ENCODE peak calls at places on chromosomes 5 and 9, in four cellular contexts. F, J, K and D are unnamed samples. For H3K9me3, the result is how much of the 10 kb centered on the place peaks cover.

GRCh38 chr9:29212590-29213373 is 1639.5 kb upstream of the C9orf72 start:
- DNase-seq in F (no peak), J (peak), K (peak), D (no peak)

GRCh38 chr5:18380729-18381362 is 746.6 kb downstream of the TAF11L14 start:
- DNase-seq in F (no peak), J (no peak), K (no peak), D (no peak)

GRCh38 chr5:125023673-125024072 is 277.2 kb upstream of the ZNF608 start:
- DNase-seq in F (no peak), J (no peak), K (no peak), D (no peak)

GRCh38 chr5:179732918-179733763 is 519 bp downstream of the MAML1 start:
- DNase-seq in F (peak), J (peak), K (peak), D (peak)

GRCh38 chr9:104094534-104095020 is 468 bp downstream of the SMC2 start:
- DNase-seq in F (no peak), J (no peak), K (no peak), D (no peak)

GRCh38 chr5:100890514-100891008 is 12.5 kb downstream of the ST8SIA4 start:
- DNase-seq in F (no peak), J (no peak), K (no peak), D (no peak)

GRCh38 chr5:68548959-68549676 is 333.6 kb downstream of the PIK3R1 start:
- DNase-seq in F (no peak), J (peak), K (no peak), D (no peak)

GRCh38 chr5:170184007-170184687 is 48.6 kb upstream of the C5orf58 start:
- DNase-seq in F (peak), J (peak), K (peak), D (no peak)

GRCh38 chr5:9782806-9783560 is 152.8 kb upstream of the TAS2R1 start:
- DNase-seq in F (no peak), J (no peak), K (no peak), D (no peak)

GRCh38 chr5:55160493-55161209 is 680 bp downstream of the GPX8 start:
- DNase-seq in F (peak), J (peak), K (no peak), D (no peak)

GRCh38 chr9:109238677-109239076 is 71.6 kb upstream of the FRRS1L start:
- DNase-seq in F (no peak), J (no peak), K (no peak), D (no peak)

GRCh38 chr5:16899171-16899570 is 36.9 kb downstream of the MYO10 start:
- DNase-seq in F (no peak), J (no peak), K (no peak), D (no peak)

GRCh38 chr9:7139886-7140285 is 382.1 kb downstream of the KDM4C start:
- DNase-seq in F (no peak), J (no peak), K (no peak), D (no peak)

GRCh38 chr9:20835364-20836286 is 151.6 kb downstream of the FOCAD start:
- DNase-seq in F (no peak), J (no peak), K (no peak), D (no peak)

GRCh38 chr5:56508249-56508648 is 275.1 kb upstream of the ANKRD55 start:
- DNase-seq in F (no peak), J (no peak), K (no peak), D (no peak)

GRCh38 chr9:5578018-5578697 is 50.7 kb upstream of the RIC1 start:
- DNase-seq in F (no peak), J (no peak), K (no peak), D (no peak)

GRCh38 chr9:79196606-79197005 is 375.2 kb upstream of the TLE4 start:
- DNase-seq in F (no peak), J (no peak), K (no peak), D (no peak)

GRCh38 chr5:73625314-73625904 is 587 bp upstream of the ARHGEF28 start:
- DNase-seq in F (no peak), J (no peak), K (no peak), D (no peak)

GRCh38 chr9:91273853-91274552 is 87.7 kb downstream of the AUH start:
- DNase-seq in F (no peak), J (no peak), K (no peak), D (no peak)

GRCh38 chr9:7974335-7975005 is 174.9 kb upstream of the DMAC1 start:
- DNase-seq in F (no peak), J (no peak), K (no peak), D (no peak)

GRCh38 chr5:53069626-53070025 is 39.9 kb downstream of the MOCS2 start:
- DNase-seq in F (no peak), J (no peak), K (no peak), D (no peak)

GRCh38 chr9:757246-757881 is 84.1 kb upstream of the DMRT1 start:
- DNase-seq in F (peak), J (no peak), K (peak), D (no peak)

GRCh38 chr9:98929866-98930265 is 13.8 kb upstream of the COL15A1 start:
- DNase-seq in F (peak), J (no peak), K (no peak), D (no peak)

GRCh38 chr5:100827481-100827889 is 75.6 kb downstream of the ST8SIA4 start:
- DNase-seq in F (peak), J (no peak), K (no peak), D (no peak)

GRCh38 chr9:136808781-136809158 is 1.0 kb downstream of the RABL6 start:
- DNase-seq in F (no peak), J (no peak), K (no peak), D (no peak)

GRCh38 chr5:146440870-146441495 is 6.2 kb upstream of the TCERG1 start:
- DNase-seq in F (no peak), J (no peak), K (no peak), D (no peak)

GRCh38 chr9:137050570-137050969 is 3.3 kb downstream of the ENTPD2 start:
- DNase-seq in F (no peak), J (no peak), K (no peak), D (no peak)

GRCh38 chr9:127174386-127175318 is 52.2 kb upstream of the ANGPTL2 start:
- DNase-seq in F (no peak), J (no peak), K (no peak), D (no peak)

GRCh38 chr9:79287152-79287766 is 284.5 kb upstream of the TLE4 start:
- DNase-seq in F (no peak), J (no peak), K (no peak), D (no peak)

GRCh38 chr5:72951850-72952468 is 3.9 kb upstream of the FCHO2 start:
- DNase-seq in F (no peak), J (no peak), K (no peak), D (no peak)

GRCh38 chr9:77864096-77864889 is 167.3 kb downstream of the GNAQ start:
- DNase-seq in F (no peak), J (peak), K (no peak), D (no peak)

GRCh38 chr9:121308765-121309164 is 40.8 kb downstream of the GSN start:
- DNase-seq in F (peak), J (no peak), K (no peak), D (no peak)

GRCh38 chr5:180798193-180798592 is 4.4 kb downstream of the MGAT1 start:
- DNase-seq in F (no peak), J (no peak), K (no peak), D (no peak)

GRCh38 chr5:151280443-151280842 is 23.1 kb downstream of the SLC36A3 start:
- DNase-seq in F (no peak), J (no peak), K (no peak), D (no peak)

GRCh38 chr9:136239963-136240330 is 5.7 kb downstream of the QSOX2 start:
- DNase-seq in F (no peak), J (no peak), K (no peak), D (no peak)

GRCh38 chr9:73089304-73089985 is 62.2 kb upstream of the ANXA1 start:
- DNase-seq in F (no peak), J (no peak), K (no peak), D (no peak)

GRCh38 chr5:138282918-138283742 is 8.7 kb upstream of the GFRA3 start:
- DNase-seq in F (peak), J (peak), K (peak), D (no peak)

GRCh38 chr9:5442400-5443011 is 4.8 kb upstream of the PLGRKT start:
- DNase-seq in F (no peak), J (no peak), K (peak), D (no peak)

GRCh38 chr5:171541380-171541779 is 121.9 kb downstream of the FGF18 start:
- DNase-seq in F (no peak), J (no peak), K (no peak), D (no peak)

GRCh38 chr9:125749287-125749935 is 2.2 kb downstream of the PBX3 start:
- DNase-seq in F (no peak), J (no peak), K (no peak), D (no peak)

GRCh38 chr5:37851305-37851704 is 11.5 kb upstream of the GDNF start:
- DNase-seq in F (no peak), J (no peak), K (no peak), D (no peak)

GRCh38 chr5:37857696-37858095 is 17.9 kb upstream of the GDNF start:
- DNase-seq in F (no peak), J (no peak), K (no peak), D (no peak)

GRCh38 chr5:37858250-37858649 is 18.4 kb upstream of the GDNF start:
- DNase-seq in F (no peak), J (no peak), K (no peak), D (no peak)

GRCh38 chr5:37859805-37860204 is 20.0 kb upstream of the GDNF start:
- DNase-seq in F (no peak), J (no peak), K (no peak), D (no peak)

DNA sequence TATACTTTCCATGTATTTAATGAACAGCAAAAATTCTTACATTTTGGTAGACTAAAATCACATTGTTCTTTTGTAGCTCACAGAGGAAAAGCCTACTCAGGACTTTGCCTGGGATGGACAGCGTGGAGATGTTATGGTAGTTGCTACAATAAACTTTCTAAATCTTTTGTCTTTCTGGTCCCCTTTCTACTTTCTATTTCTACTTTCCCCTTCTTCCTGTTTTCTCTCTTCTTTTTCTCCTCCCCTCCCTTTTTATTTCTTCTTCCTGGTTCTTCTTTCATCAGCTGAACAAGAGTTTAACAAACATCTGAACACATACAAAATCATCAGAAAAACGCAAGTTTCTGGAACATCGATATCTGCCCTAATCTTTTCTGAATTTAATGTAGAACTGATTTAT is 15.6 kb upstream of the GDNF start:
- DNase-seq in F (no peak), J (no peak), K (no peak), D (no peak)
- H3K9me3 ChIP-seq in F (under half), J (under half), K (under half), D (under half)

DNA sequence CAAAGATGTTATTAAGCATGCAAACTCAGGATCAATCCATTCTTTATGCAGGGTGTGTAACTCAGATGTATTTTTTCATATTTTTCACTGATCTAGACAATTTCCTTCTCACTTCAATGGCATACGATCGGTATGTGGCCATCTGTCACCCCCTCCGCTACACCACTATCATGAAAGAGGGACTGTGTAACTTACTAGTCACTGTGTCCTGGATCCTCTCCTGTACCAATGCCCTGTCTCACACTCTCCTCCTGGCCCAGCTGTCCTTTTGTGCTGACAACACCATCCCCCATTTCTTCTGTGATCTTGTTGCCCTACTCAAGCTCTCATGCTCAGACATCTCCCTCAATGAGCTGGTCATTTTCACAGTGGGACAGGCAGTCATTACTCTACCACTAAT is 435 bp downstream of the OR1J4 start:
- DNase-seq in F (no peak), J (no peak), K (no peak), D (no peak)
- H3K9me3 ChIP-seq in F (under half), J (under half), K (under half), D (under half)

GRCh38 chr9:116669296-116669695 is 17.8 kb upstream of the TRIM32 start:
- DNase-seq in F (no peak), J (no peak), K (no peak), D (no peak)

GRCh38 chr9:116674210-116674980 is 12.7 kb upstream of the TRIM32 start:
- DNase-seq in F (no peak), J (no peak), K (no peak), D (no peak)

GRCh38 chr9:116673375-116673774 is 13.7 kb upstream of the TRIM32 start:
- DNase-seq in F (no peak), J (no peak), K (no peak), D (no peak)

DNA sequence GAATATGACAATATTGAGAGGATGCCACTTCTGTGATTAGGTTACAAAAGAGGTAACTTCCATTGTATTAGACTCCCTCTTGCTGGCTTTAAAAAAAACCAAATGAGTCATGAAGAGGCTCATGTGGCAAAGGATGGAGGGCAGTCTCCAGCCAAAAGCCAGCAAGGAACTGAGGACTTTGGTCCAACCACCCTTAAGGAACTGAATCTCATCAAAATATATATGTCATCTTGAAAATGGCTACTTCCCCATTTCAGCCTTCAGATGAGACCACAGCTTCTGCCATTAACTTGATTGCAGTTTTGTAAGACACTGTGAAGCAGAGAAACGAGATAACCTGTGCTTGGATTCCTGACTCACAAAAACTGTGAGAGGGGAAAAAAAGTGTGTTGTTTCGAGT is 15.5 kb upstream of the TRIM32 start:
- DNase-seq in F (no peak), J (no peak), K (no peak), D (no peak)
- H3K9me3 ChIP-seq in F (under half), J (under half), K (under half), D (under half)

DNA sequence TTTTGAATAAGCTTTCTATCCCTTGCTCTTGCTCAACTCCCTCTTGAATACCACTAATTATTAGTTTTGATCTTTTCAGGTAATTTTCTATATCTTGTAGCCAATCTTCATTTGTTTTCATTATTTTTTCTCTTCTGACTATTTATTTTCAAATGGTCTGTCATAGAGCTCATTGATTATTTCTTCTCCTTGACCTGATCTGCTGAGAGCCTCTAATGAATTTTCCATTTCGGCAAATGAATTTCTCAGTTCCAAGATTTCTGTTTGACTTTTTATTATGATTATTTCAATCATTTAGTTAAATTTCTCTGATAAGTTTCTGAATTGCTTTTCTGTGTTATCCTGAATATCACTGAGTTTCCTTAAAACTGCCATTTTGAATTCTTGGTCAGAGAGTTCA is 39.4 kb downstream of the MTRR start:
- DNase-seq in F (no peak), J (no peak), K (no peak), D (no peak)
- H3K9me3 ChIP-seq in F (under half), J (under half), K (under half), D (under half)

GRCh38 chr9:65420771-65421170 is 135.8 kb upstream of the FOXD4L5 start:
- DNase-seq in F (no peak), J (no peak), K (no peak), D (no peak)
- H3K9me3 ChIP-seq in F (under half), J (under half), K (under half), D (under half)

GRCh38 chr5:159377653-159378052 is 47.4 kb upstream of the IL12B start:
- DNase-seq in F (no peak), J (no peak), K (no peak), D (no peak)
- H3K9me3 ChIP-seq in F (under half), J (under half), K (under half), D (under half)

DNA sequence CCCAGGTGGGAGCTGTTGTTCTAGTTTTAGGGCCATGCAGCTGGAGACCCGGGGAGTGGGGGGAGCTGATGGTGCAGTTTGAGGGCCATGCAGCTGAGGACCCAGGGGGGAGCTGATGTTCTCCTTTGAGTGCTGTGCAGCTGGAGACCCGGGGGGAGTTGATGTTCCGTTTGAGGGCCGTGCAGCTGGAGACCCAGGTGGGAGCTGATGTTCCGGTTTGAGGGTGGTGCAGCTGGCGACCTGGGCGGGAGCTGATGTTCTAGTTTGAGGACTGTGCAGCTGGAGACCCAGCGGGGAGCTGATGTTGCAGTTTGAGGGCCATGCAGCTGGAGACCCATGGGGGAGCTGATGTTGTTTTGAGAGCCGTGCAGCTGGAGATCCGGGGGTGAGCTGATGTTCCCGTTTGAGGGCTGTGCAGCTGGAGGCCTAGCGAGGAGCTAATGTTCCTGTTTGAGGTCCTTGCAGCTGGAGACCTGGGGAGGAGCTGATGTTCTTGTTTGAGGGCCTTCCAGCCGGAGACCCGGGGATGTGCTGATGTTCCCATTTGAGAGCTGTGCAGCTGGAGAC is 14.6 kb downstream of the PDCD6 start:
- DNase-seq in F (no peak), J (no peak), K (no peak), D (no peak)
- H3K9me3 ChIP-seq in F (under half), J (under half), K (under half), D (under half)

GRCh38 chr5:28014779-28015178 is 976.4 kb upstream of the CDH9 start:
- DNase-seq in F (no peak), J (no peak), K (peak), D (no peak)
- H3K9me3 ChIP-seq in F (under half), J (under half), K (under half), D (under half)

DNA sequence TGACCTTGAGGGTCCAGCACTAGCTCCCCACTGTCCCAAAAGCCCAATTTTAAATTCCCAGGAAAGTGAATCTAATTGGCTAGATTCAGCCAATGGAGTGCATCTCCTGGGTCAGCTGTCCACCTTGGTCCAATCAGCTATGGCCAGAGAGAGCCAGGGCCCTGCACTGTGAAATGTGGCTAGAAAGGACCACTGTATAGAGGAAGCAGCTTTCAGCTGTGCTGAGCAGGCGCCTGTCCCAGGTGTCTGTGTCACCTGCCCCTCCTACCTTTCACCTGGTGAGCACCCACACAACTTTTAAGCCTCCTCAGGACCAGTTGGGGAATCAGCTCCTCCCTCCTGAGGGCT is 186.2 kb downstream of the DRD1 start:
- DNase-seq in F (no peak), J (no peak), K (no peak), D (no peak)
- H3K9me3 ChIP-seq in F (under half), J (under half), K (under half), D (under half)